ENCODE peak calls at places on chromosomes 5 and 9, in eight cellular contexts. One of them, this sample, is unnamed.

GRCh38 chr5:172973127-172973916 is 10.2 kb upstream of the ATP6V0E1 start:
- DNase-seq in breast epithelium: no peak
- DNase-seq in HAP-1: no peak
- DNase-seq in prostate gland: no peak
- DNase-seq in transverse colon: no peak
- DNase-seq in ascending aorta: no peak
- DNase-seq in AG04450: no peak
- DNase-seq in esophagus squamous epithelium: no peak
- DNase-seq in this sample: no peak

GRCh38 chr5:133531178-133531577 is 81.2 kb downstream of the FSTL4 start:
- DNase-seq in breast epithelium: no peak
- DNase-seq in HAP-1: no peak
- DNase-seq in prostate gland: no peak
- DNase-seq in transverse colon: no peak
- DNase-seq in ascending aorta: no peak
- DNase-seq in AG04450: no peak
- DNase-seq in esophagus squamous epithelium: no peak
- DNase-seq in this sample: no peak

GRCh38 chr5:32223972-32224608 is 50.0 kb upstream of the GOLPH3 start:
- DNase-seq in breast epithelium: no peak
- DNase-seq in HAP-1: no peak
- DNase-seq in prostate gland: no peak
- DNase-seq in transverse colon: no peak
- DNase-seq in ascending aorta: no peak
- DNase-seq in AG04450: peak
- DNase-seq in esophagus squamous epithelium: no peak
- DNase-seq in this sample: no peak

GRCh38 chr9:68912561-68912960 is 101.4 kb downstream of the PRKACG start:
- DNase-seq in breast epithelium: no peak
- DNase-seq in HAP-1: no peak
- DNase-seq in prostate gland: no peak
- DNase-seq in transverse colon: no peak
- DNase-seq in ascending aorta: no peak
- DNase-seq in AG04450: no peak
- DNase-seq in esophagus squamous epithelium: no peak
- DNase-seq in this sample: no peak

GRCh38 chr9:14768561-14769234 is 46.2 kb upstream of the CER1 start:
- DNase-seq in breast epithelium: no peak
- DNase-seq in HAP-1: peak
- DNase-seq in prostate gland: peak
- DNase-seq in transverse colon: no peak
- DNase-seq in ascending aorta: no peak
- DNase-seq in AG04450: peak
- DNase-seq in esophagus squamous epithelium: no peak
- DNase-seq in this sample: peak

GRCh38 chr9:122126340-122127333 is 32.9 kb downstream of the NDUFA8 start:
- DNase-seq in breast epithelium: no peak
- DNase-seq in HAP-1: no peak
- DNase-seq in prostate gland: no peak
- DNase-seq in transverse colon: no peak
- DNase-seq in ascending aorta: no peak
- DNase-seq in AG04450: no peak
- DNase-seq in esophagus squamous epithelium: no peak
- DNase-seq in this sample: no peak

GRCh38 chr9:134024393-134024792 is 888 bp upstream of the BRD3OS start:
- DNase-seq in breast epithelium: no peak
- DNase-seq in HAP-1: no peak
- DNase-seq in prostate gland: no peak
- DNase-seq in transverse colon: no peak
- DNase-seq in ascending aorta: no peak
- DNase-seq in AG04450: no peak
- DNase-seq in esophagus squamous epithelium: no peak
- DNase-seq in this sample: no peak

GRCh38 chr5:7410936-7411511 is 15.1 kb downstream of the ADCY2 start:
- DNase-seq in breast epithelium: no peak
- DNase-seq in HAP-1: no peak
- DNase-seq in prostate gland: no peak
- DNase-seq in transverse colon: no peak
- DNase-seq in ascending aorta: no peak
- DNase-seq in AG04450: no peak
- DNase-seq in esophagus squamous epithelium: no peak
- DNase-seq in this sample: no peak

GRCh38 chr5:100872409-100873190 is 30.5 kb downstream of the ST8SIA4 start:
- DNase-seq in breast epithelium: no peak
- DNase-seq in HAP-1: no peak
- DNase-seq in prostate gland: no peak
- DNase-seq in transverse colon: no peak
- DNase-seq in ascending aorta: no peak
- DNase-seq in AG04450: no peak
- DNase-seq in esophagus squamous epithelium: no peak
- DNase-seq in this sample: no peak

GRCh38 chr9:5587024-5587423 is 41.9 kb upstream of the RIC1 start:
- DNase-seq in breast epithelium: no peak
- DNase-seq in HAP-1: no peak
- DNase-seq in prostate gland: no peak
- DNase-seq in transverse colon: no peak
- DNase-seq in ascending aorta: no peak
- DNase-seq in AG04450: peak
- DNase-seq in esophagus squamous epithelium: no peak
- DNase-seq in this sample: no peak

GRCh38 chr5:131630208-131630962 is 4.6 kb downstream of the RAPGEF6 start:
- DNase-seq in breast epithelium: no peak
- DNase-seq in HAP-1: peak
- DNase-seq in prostate gland: no peak
- DNase-seq in transverse colon: no peak
- DNase-seq in ascending aorta: no peak
- DNase-seq in AG04450: no peak
- DNase-seq in esophagus squamous epithelium: no peak
- DNase-seq in this sample: no peak

GRCh38 chr5:170145462-170145861 is 39.8 kb downstream of the FOXI1 start:
- DNase-seq in breast epithelium: no peak
- DNase-seq in HAP-1: no peak
- DNase-seq in prostate gland: no peak
- DNase-seq in transverse colon: no peak
- DNase-seq in ascending aorta: no peak
- DNase-seq in AG04450: no peak
- DNase-seq in esophagus squamous epithelium: no peak
- DNase-seq in this sample: no peak

GRCh38 chr5:150164640-150165039 is 1.9 kb upstream of the CDX1 start:
- DNase-seq in breast epithelium: no peak
- DNase-seq in HAP-1: no peak
- DNase-seq in prostate gland: no peak
- DNase-seq in transverse colon: peak
- DNase-seq in ascending aorta: no peak
- DNase-seq in AG04450: no peak
- DNase-seq in esophagus squamous epithelium: no peak
- DNase-seq in this sample: no peak

GRCh38 chr5:90474235-90475107 is at the start of the genes MBLAC2 and POLR3G:
- DNase-seq in breast epithelium: peak
- DNase-seq in HAP-1: peak
- DNase-seq in prostate gland: peak
- DNase-seq in transverse colon: peak
- DNase-seq in ascending aorta: peak
- DNase-seq in AG04450: peak
- DNase-seq in esophagus squamous epithelium: peak
- DNase-seq in this sample: peak

GRCh38 chr9:98378206-98379193 is 123.1 kb upstream of the TBC1D2 start:
- DNase-seq in breast epithelium: no peak
- DNase-seq in HAP-1: no peak
- DNase-seq in prostate gland: no peak
- DNase-seq in transverse colon: no peak
- DNase-seq in ascending aorta: no peak
- DNase-seq in AG04450: no peak
- DNase-seq in esophagus squamous epithelium: no peak
- DNase-seq in this sample: no peak

GRCh38 chr9:33225319-33226152 is 14.4 kb upstream of the SPINK4 start:
- DNase-seq in breast epithelium: peak
- DNase-seq in HAP-1: peak
- DNase-seq in prostate gland: peak
- DNase-seq in transverse colon: peak
- DNase-seq in ascending aorta: no peak
- DNase-seq in AG04450: peak
- DNase-seq in esophagus squamous epithelium: no peak
- DNase-seq in this sample: peak

GRCh38 chr9:10127867-10128266 is 484.9 kb downstream of the PTPRD start:
- DNase-seq in breast epithelium: no peak
- DNase-seq in HAP-1: no peak
- DNase-seq in prostate gland: no peak
- DNase-seq in transverse colon: no peak
- DNase-seq in ascending aorta: no peak
- DNase-seq in AG04450: no peak
- DNase-seq in esophagus squamous epithelium: no peak
- DNase-seq in this sample: no peak

GRCh38 chr5:169039592-169039991 is 261.3 kb downstream of the SLIT3 start:
- DNase-seq in breast epithelium: no peak
- DNase-seq in HAP-1: no peak
- DNase-seq in prostate gland: no peak
- DNase-seq in transverse colon: no peak
- DNase-seq in ascending aorta: no peak
- DNase-seq in AG04450: no peak
- DNase-seq in esophagus squamous epithelium: no peak
- DNase-seq in this sample: no peak

GRCh38 chr5:140146523-140146842 is 20.7 kb downstream of the IGIP start:
- DNase-seq in breast epithelium: no peak
- DNase-seq in HAP-1: no peak
- DNase-seq in prostate gland: no peak
- DNase-seq in transverse colon: no peak
- DNase-seq in ascending aorta: no peak
- DNase-seq in AG04450: no peak
- DNase-seq in esophagus squamous epithelium: no peak
- DNase-seq in this sample: no peak
- H3K4me3 ChIP-seq in breast epithelium: no peak
- H3K4me3 ChIP-seq in HAP-1: no peak
- H3K4me3 ChIP-seq in prostate gland: peak
- H3K4me3 ChIP-seq in transverse colon: peak
- H3K4me3 ChIP-seq in ascending aorta: peak
- H3K4me3 ChIP-seq in AG04450: no peak
- H3K4me3 ChIP-seq in esophagus squamous epithelium: peak
- H3K4me3 ChIP-seq in this sample: peak

GRCh38 chr5:159581502-159582249 is 251.4 kb upstream of the IL12B start:
- DNase-seq in breast epithelium: no peak
- DNase-seq in HAP-1: no peak
- DNase-seq in prostate gland: peak
- DNase-seq in transverse colon: no peak
- DNase-seq in ascending aorta: no peak
- DNase-seq in AG04450: peak
- DNase-seq in esophagus squamous epithelium: no peak
- DNase-seq in this sample: peak

GRCh38 chr5:159588930-159589329 is 258.6 kb upstream of the IL12B start:
- DNase-seq in breast epithelium: no peak
- DNase-seq in HAP-1: no peak
- DNase-seq in prostate gland: no peak
- DNase-seq in transverse colon: no peak
- DNase-seq in ascending aorta: no peak
- DNase-seq in AG04450: no peak
- DNase-seq in esophagus squamous epithelium: no peak
- DNase-seq in this sample: no peak

GRCh38 chr5:159582756-159583523 is 252.7 kb upstream of the IL12B start:
- DNase-seq in breast epithelium: no peak
- DNase-seq in HAP-1: no peak
- DNase-seq in prostate gland: no peak
- DNase-seq in transverse colon: no peak
- DNase-seq in ascending aorta: no peak
- DNase-seq in AG04450: no peak
- DNase-seq in esophagus squamous epithelium: no peak
- DNase-seq in this sample: no peak

GRCh38 chr5:159586941-159587340 is 256.7 kb upstream of the IL12B start:
- DNase-seq in breast epithelium: no peak
- DNase-seq in HAP-1: no peak
- DNase-seq in prostate gland: no peak
- DNase-seq in transverse colon: no peak
- DNase-seq in ascending aorta: no peak
- DNase-seq in AG04450: no peak
- DNase-seq in esophagus squamous epithelium: no peak
- DNase-seq in this sample: no peak
- H3K4me3 ChIP-seq in breast epithelium: no peak
- H3K4me3 ChIP-seq in HAP-1: no peak
- H3K4me3 ChIP-seq in prostate gland: no peak
- H3K4me3 ChIP-seq in transverse colon: no peak
- H3K4me3 ChIP-seq in ascending aorta: no peak
- H3K4me3 ChIP-seq in AG04450: no peak
- H3K4me3 ChIP-seq in esophagus squamous epithelium: no peak
- H3K4me3 ChIP-seq in this sample: no peak

DNA sequence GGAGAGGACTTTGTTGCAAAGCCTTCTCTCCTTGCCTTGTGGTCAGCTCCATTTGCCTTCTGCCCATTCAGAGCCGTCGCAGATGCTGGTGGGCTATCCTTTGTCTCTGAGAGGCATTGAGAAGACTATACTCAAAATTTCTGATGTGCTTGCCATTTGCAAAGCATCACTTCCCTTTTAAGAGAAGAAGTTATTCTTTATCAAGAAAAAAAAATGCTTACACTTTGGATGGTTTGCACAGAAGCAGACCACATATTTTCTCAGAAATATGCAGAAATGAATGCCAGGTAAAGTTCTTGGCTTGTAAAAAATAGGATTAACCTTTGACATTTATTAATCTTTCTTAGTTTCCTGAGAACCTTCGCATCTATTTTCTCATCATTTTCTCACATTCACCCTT is 195.8 kb upstream of the KLF4 start:
- DNase-seq in breast epithelium: no peak
- DNase-seq in HAP-1: no peak
- DNase-seq in prostate gland: no peak
- DNase-seq in transverse colon: no peak
- DNase-seq in ascending aorta: no peak
- DNase-seq in AG04450: no peak
- DNase-seq in esophagus squamous epithelium: no peak
- DNase-seq in this sample: no peak
- H3K4me3 ChIP-seq in breast epithelium: no peak
- H3K4me3 ChIP-seq in HAP-1: no peak
- H3K4me3 ChIP-seq in prostate gland: no peak
- H3K4me3 ChIP-seq in transverse colon: no peak
- H3K4me3 ChIP-seq in ascending aorta: no peak
- H3K4me3 ChIP-seq in AG04450: no peak
- H3K4me3 ChIP-seq in esophagus squamous epithelium: no peak
- H3K4me3 ChIP-seq in this sample: no peak

GRCh38 chr5:177444106-177445051 is 2.2 kb upstream of the PRR7 start:
- DNase-seq in breast epithelium: no peak
- DNase-seq in HAP-1: no peak
- DNase-seq in prostate gland: no peak
- DNase-seq in transverse colon: no peak
- DNase-seq in ascending aorta: no peak
- DNase-seq in AG04450: no peak
- DNase-seq in esophagus squamous epithelium: no peak
- DNase-seq in this sample: no peak

GRCh38 chr5:177446184-177447065 is at the start of gene PRR7:
- DNase-seq in breast epithelium: no peak
- DNase-seq in HAP-1: peak
- DNase-seq in prostate gland: peak
- DNase-seq in transverse colon: peak
- DNase-seq in ascending aorta: no peak
- DNase-seq in AG04450: no peak
- DNase-seq in esophagus squamous epithelium: no peak
- DNase-seq in this sample: no peak

GRCh38 chr5:177447066-177447610 is 524 bp downstream of the PRR7 start:
- DNase-seq in breast epithelium: no peak
- DNase-seq in HAP-1: peak
- DNase-seq in prostate gland: no peak
- DNase-seq in transverse colon: peak
- DNase-seq in ascending aorta: no peak
- DNase-seq in AG04450: no peak
- DNase-seq in esophagus squamous epithelium: no peak
- DNase-seq in this sample: no peak

GRCh38 chr5:177443144-177443983 is 3.2 kb upstream of the PRR7 start:
- DNase-seq in breast epithelium: no peak
- DNase-seq in HAP-1: no peak
- DNase-seq in prostate gland: no peak
- DNase-seq in transverse colon: no peak
- DNase-seq in ascending aorta: no peak
- DNase-seq in AG04450: no peak
- DNase-seq in esophagus squamous epithelium: no peak
- DNase-seq in this sample: no peak

GRCh38 chr5:177445052-177446016 is 1.3 kb upstream of the PRR7 start:
- DNase-seq in breast epithelium: no peak
- DNase-seq in HAP-1: no peak
- DNase-seq in prostate gland: no peak
- DNase-seq in transverse colon: no peak
- DNase-seq in ascending aorta: no peak
- DNase-seq in AG04450: no peak
- DNase-seq in esophagus squamous epithelium: no peak
- DNase-seq in this sample: no peak
- H3K4me3 ChIP-seq in breast epithelium: no peak
- H3K4me3 ChIP-seq in HAP-1: no peak
- H3K4me3 ChIP-seq in prostate gland: no peak
- H3K4me3 ChIP-seq in transverse colon: no peak
- H3K4me3 ChIP-seq in ascending aorta: no peak
- H3K4me3 ChIP-seq in AG04450: no peak
- H3K4me3 ChIP-seq in esophagus squamous epithelium: no peak
- H3K4me3 ChIP-seq in this sample: no peak

This sample was measured in astrocyte of the cerebellum.